ENCODE peak calls at places on chromosomes 7 and 10, in nine cellular contexts. J is heart left ventricle; A is NAMALWA; I is Peyer's patch; H is tibial nerve; F is stimulated activated CD4-positive, alpha-beta T cell treated with anti-CD3 and anti-CD28 coated beads, TNF-alpha, amount 100 ng/mL, for 48 hours; C is small intestine; Y is left lung; E is kidney glomerular epithelial cell. W is an unnamed sample.

GRCh38 chr10:114172776-114173555 is 1.0 kb downstream of the CCDC186 start:
- DNase-seq in I (no peak), H (no peak), C (peak; percentile 74), E (no peak), J (no peak), Y (no peak), F (no peak), A (peak; percentile 24), W (no peak)

GRCh38 chr7:29285451-29285807 is 90.9 kb downstream of the CHN2 start:
- DNase-seq in Y (no peak), H (no peak), F (no peak), J (no peak), E (peak; percentile 67), A (peak; percentile 62), C (peak; percentile 27), I (no peak), W (no peak)

GRCh38 chr10:31723074-31723750 is 205.4 kb downstream of the ARHGAP12 start:
- DNase-seq in A (no peak), Y (no peak), C (no peak), F (no peak), I (no peak), E (no peak), J (no peak), H (no peak), W (no peak)

GRCh38 chr7:28695300-28696261 is 262.5 kb downstream of the TRIL start:
- DNase-seq in E (no peak), J (peak; percentile 71), H (no peak), I (no peak), Y (no peak), C (no peak), F (no peak), A (no peak), W (no peak)

GRCh38 chr10:93222876-93223275 is 149.2 kb downstream of the CYP26A1 start:
- DNase-seq in E (no peak), Y (no peak), A (no peak), H (no peak), C (no peak), F (no peak), J (no peak), I (no peak), W (no peak)

GRCh38 chr10:34967411-34967880 is 122.7 kb downstream of the CUL2 start:
- DNase-seq in J (peak; percentile 31), C (no peak), H (peak; percentile 28), A (no peak), F (no peak), I (no peak), E (peak; percentile 1), Y (no peak), W (no peak)

GRCh38 chr7:74475243-74475986 is 21.7 kb downstream of the GTF2IRD1 start:
- DNase-seq in E (no peak), H (no peak), J (no peak), C (peak; percentile 43), Y (peak; percentile 69), A (peak; percentile 33), F (no peak), I (no peak), W (no peak)

GRCh38 chr7:134290286-134290685 is 26.4 kb downstream of the SLC35B4 start:
- DNase-seq in J (no peak), C (no peak), H (no peak), A (no peak), I (no peak), F (no peak), Y (no peak), E (no peak), W (no peak)

GRCh38 chr7:92466682-92467081 is 11.1 kb downstream of the ERVW-1 start:
- DNase-seq in J (no peak), I (no peak), F (no peak), Y (no peak), A (no peak), H (no peak), C (no peak), E (no peak), W (no peak)

GRCh38 chr7:43112941-43113621 is 634 bp downstream of the HECW1 start:
- DNase-seq in J (no peak), Y (peak; percentile 39), E (no peak), I (no peak), C (no peak), A (no peak), H (no peak), F (no peak), W (no peak)

GRCh38 chr7:54788664-54789063 is 29.7 kb upstream of the SEC61G start:
- DNase-seq in C (peak; percentile 59), A (peak; percentile 73), F (peak; percentile 11), Y (no peak), J (no peak), E (peak; percentile 79), H (peak; percentile 35), I (no peak), W (no peak)

GRCh38 chr10:97081621-97082235 is 104.0 kb downstream of the SLIT1 start:
- DNase-seq in I (no peak), H (no peak), E (peak; percentile 52), F (peak; percentile 54), Y (peak; percentile 45), J (peak; percentile 37), A (peak; percentile 77), C (peak; percentile 48), W (no peak)

GRCh38 chr10:99777918-99778716 is 4.3 kb upstream of the ABCC2 start:
- DNase-seq in E (no peak), F (no peak), Y (no peak), A (peak; percentile 76), H (no peak), I (no peak), J (no peak), C (peak; percentile 32), W (no peak)

GRCh38 chr7:140649566-140650205 is 9.1 kb upstream of the DENND2A start:
- DNase-seq in C (no peak), F (no peak), Y (no peak), A (no peak), J (no peak), E (no peak), I (no peak), H (no peak), W (no peak)

GRCh38 chr7:64098-64521 is 128.3 kb upstream of the FAM20C start:
- DNase-seq in J (peak; percentile 60), C (peak; percentile 33), I (peak; percentile 24), F (no peak), Y (peak; percentile 53), E (peak; percentile 45), H (peak; percentile 72), A (peak; percentile 66), W (peak; percentile 32)

GRCh38 chr10:12418725-12419278 is 69.5 kb downstream of the CAMK1D start:
- DNase-seq in E (no peak), J (no peak), C (no peak), Y (no peak), I (no peak), F (no peak), A (no peak), H (peak; percentile 13), W (peak; percentile 15)

GRCh38 chr10:75186310-75186709 is 24.3 kb upstream of the VDAC2 start:
- DNase-seq in A (no peak), I (no peak), Y (no peak), J (no peak), E (no peak), C (no peak), F (no peak), H (no peak), W (no peak)

GRCh38 chr7:128697301-128697905 is 25.3 kb downstream of the GARIN1A start:
- DNase-seq in E (no peak), A (no peak), I (peak; percentile 35), H (peak; percentile 21), J (no peak), C (peak; percentile 18), F (peak; percentile 53), Y (peak; percentile 43), W (peak; percentile 14)

GRCh38 chr10:45220985-45221384 is 94.4 kb downstream of the OR13A1 start:
- DNase-seq in E (no peak), Y (no peak), J (no peak), A (no peak), C (no peak), F (no peak), I (no peak), H (no peak), W (no peak)

GRCh38 chr10:58662314-58662713 is 149.6 kb downstream of the BICC1 start:
- DNase-seq in J (no peak), H (peak; percentile 47), Y (no peak), E (peak; percentile 84), C (no peak), F (no peak), A (no peak), I (no peak), W (no peak)

GRCh38 chr7:106774768-106775551 is 90.1 kb upstream of the PIK3CG start:
- DNase-seq in F (no peak), Y (no peak), J (no peak), C (no peak), A (no peak), E (no peak), H (no peak), I (no peak), W (no peak)

GRCh38 chr10:109971640-109972039 is 36.1 kb upstream of the ADD3 start:
- DNase-seq in Y (no peak), E (no peak), J (no peak), I (no peak), F (no peak), A (no peak), C (no peak), H (no peak), W (no peak)

GRCh38 chr10:116728526-116729096 is 13.8 kb downstream of the HSPA12A start:
- DNase-seq in Y (no peak), H (no peak), F (no peak), A (no peak), C (no peak), J (no peak), E (peak; percentile 97), I (no peak), W (no peak)

GRCh38 chr7:114823290-114823689 is 98.6 kb upstream of the MDFIC start:
- DNase-seq in H (no peak), J (no peak), I (no peak), E (no peak), A (no peak), C (no peak), Y (no peak), F (no peak), W (no peak)

GRCh38 chr10:25059990-25060389 is 43.6 kb downstream of the THNSL1 start:
- DNase-seq in J (no peak), I (no peak), C (peak; percentile 97), Y (peak; percentile 66), E (peak; percentile 62), H (peak; percentile 65), F (no peak), A (no peak), W (no peak)

GRCh38 chr10:98314577-98315284 is 46.7 kb upstream of the LOXL4 start:
- DNase-seq in I (no peak), A (no peak), J (no peak), Y (peak; percentile 54), F (no peak), C (no peak), E (no peak), H (peak; percentile 52), W (peak; percentile 88)

GRCh38 chr10:62632071-62632809 is 172.3 kb upstream of the ADO start:
- DNase-seq in C (peak; percentile 66), J (peak; percentile 66), F (peak; percentile 38), I (peak; percentile 77), Y (peak; percentile 59), E (no peak), A (peak; percentile 87), H (peak; percentile 24), W (no peak)

W was measured in gastrocnemius medialis.